ENCODE peak calls at places on chromosomes 13 and 19, in five cellular contexts. W, D, Q, S and G are unnamed samples.

GRCh38 chr13:112063807-112064206 is 3.1 kb upstream of the SOX1 start:
- DNase-seq in W (no peak), D (no peak), Q (no peak), S (no peak), G (no peak)

GRCh38 chr19:44722131-44723121 is 23.5 kb downstream of the CEACAM16 start:
- DNase-seq in D (peak; percentile 78), Q (no peak), W (peak; percentile 52), S (no peak), G (peak; percentile 85)

GRCh38 chr19:15304140-15304705 is 28.1 kb downstream of the BRD4 start:
- DNase-seq in W (peak; percentile 58), Q (no peak), D (no peak), S (no peak), G (no peak)

GRCh38 chr13:84481958-84482357 is 599.7 kb upstream of the SLITRK1 start:
- DNase-seq in W (no peak), Q (peak; percentile 64), S (no peak), D (no peak), G (no peak)

GRCh38 chr13:36548129-36548528 is 115.8 kb downstream of the CCNA1 start:
- DNase-seq in Q (no peak), D (no peak), S (no peak), W (no peak), G (no peak)

GRCh38 chr19:17530586-17530985 is 19.1 kb downstream of the PGLS start:
- DNase-seq in S (no peak), W (peak; percentile 32), Q (no peak), D (no peak), G (no peak)

GRCh38 chr13:89565711-89566110 is 1781.8 kb upstream of the MIR17HG start:
- DNase-seq in D (no peak), Q (no peak), W (no peak), S (no peak), G (no peak)

GRCh38 chr19:46639356-46640061 is 3.5 kb upstream of the GNG8 start:
- DNase-seq in W (peak; percentile 91), S (no peak), Q (peak; percentile 81), D (no peak), G (peak; percentile 41)

GRCh38 chr19:7852851-7853759 is 21.1 kb downstream of the PRR36 start:
- DNase-seq in W (peak; percentile 84), D (peak; percentile 73), S (no peak), Q (peak; percentile 70), G (peak; percentile 85)

GRCh38 chr13:34672631-34673030 is 269.4 kb upstream of the NBEA start:
- DNase-seq in D (no peak), S (no peak), W (no peak), Q (peak; percentile 40), G (no peak)

GRCh38 chr13:41028051-41028450 is 8.9 kb upstream of the ELF1 start:
- DNase-seq in S (no peak), D (no peak), W (no peak), Q (peak; percentile 47), G (no peak)

GRCh38 chr19:39126593-39127187 is 1.1 kb downstream of the PAK4 start:
- DNase-seq in W (peak; percentile 71), Q (peak; percentile 72), D (no peak), S (peak; percentile 67), G (no peak)

GRCh38 chr13:101612736-101613135 is 160.3 kb downstream of the ITGBL1 start:
- DNase-seq in Q (peak; percentile 31), W (peak; percentile 24), S (no peak), D (no peak), G (no peak)

GRCh38 chr13:37009692-37010091 is 9.1 kb downstream of the EXOSC8 start:
- DNase-seq in D (no peak), Q (no peak), W (no peak), S (no peak), G (no peak)

GRCh38 chr13:24221007-24221406 is 60.5 kb downstream of the SPATA13 start:
- DNase-seq in W (no peak), S (no peak), D (no peak), Q (no peak), G (no peak)

GRCh38 chr19:40982594-40983101 is 8.4 kb upstream of the CYP2B6 start:
- DNase-seq in W (no peak), S (no peak), D (no peak), Q (peak; percentile 55), G (no peak)

GRCh38 chr13:53336441-53337160 is 308.0 kb downstream of the OLFM4 start:
- DNase-seq in D (no peak), Q (no peak), S (no peak), W (no peak), G (no peak)

GRCh38 chr13:38535271-38535670 is 151.6 kb upstream of the FREM2 start:
- DNase-seq in S (no peak), W (no peak), Q (no peak), D (no peak), G (no peak)

GRCh38 chr19:6590458-6591319 is at the start of gene CD70:
- DNase-seq in W (peak; percentile 60), Q (peak; percentile 38), D (peak; percentile 91), S (no peak), G (peak; percentile 98)

GRCh38 chr19:48400018-48400742 is 6.7 kb downstream of the GRIN2D start:
- DNase-seq in W (peak; percentile 86), Q (peak; percentile 95), D (no peak), S (no peak), G (no peak)

GRCh38 chr13:23411220-23411619 is 22.3 kb downstream of the SACS start:
- DNase-seq in S (no peak), W (no peak), Q (no peak), D (no peak), G (no peak)

GRCh38 chr19:5805465-5806132 is 732 bp downstream of the NRTN start:
- DNase-seq in Q (peak; percentile 71), W (peak; percentile 87), D (no peak), S (no peak), G (no peak)

GRCh38 chr19:41691268-41691970 is 3.3 kb upstream of the CEACAM7 start:
- DNase-seq in D (no peak), S (no peak), W (no peak), Q (peak; percentile 36), G (peak; percentile 29)

GRCh38 chr19:40033989-40034560 is 22.0 kb downstream of the ZNF780B start:
- DNase-seq in D (no peak), S (no peak), W (no peak), Q (no peak), G (no peak)

GRCh38 chr13:43390582-43390981 is 367.2 kb downstream of the DNAJC15 start:
- DNase-seq in S (no peak), D (no peak), W (no peak), Q (no peak), G (peak; percentile 44)

GRCh38 chr19:47405854-47406417 is 13.4 kb downstream of the MEIS3 start:
- DNase-seq in W (no peak), Q (no peak), D (no peak), S (no peak), G (no peak)

GRCh38 chr19:35995655-35995993 is 636 bp downstream of the SDHAF1 start:
- DNase-seq in W (peak; percentile 72), S (no peak), D (peak; percentile 63), Q (peak; percentile 72), G (peak; percentile 76)

GRCh38 chr19:33193269-33193863 is 764 bp upstream of the LRP3 start:
- DNase-seq in S (no peak), W (no peak), Q (no peak), D (no peak), G (no peak)

GRCh38 chr13:20814224-20814910 is 40.6 kb upstream of the EEF1AKMT1 start:
- DNase-seq in W (peak; percentile 92), Q (peak; percentile 93), S (peak; percentile 35), D (no peak), G (no peak)

GRCh38 chr19:29001922-29002247 is 211.1 kb downstream of the UQCRFS1 start:
- DNase-seq in S (no peak), W (no peak), D (no peak), Q (peak; percentile 14), G (no peak)

GRCh38 chr13:98454389-98454881 is 122.5 kb downstream of the STK24 start:
- DNase-seq in S (no peak), W (no peak), Q (peak; percentile 90), D (no peak), G (no peak)

DNA sequence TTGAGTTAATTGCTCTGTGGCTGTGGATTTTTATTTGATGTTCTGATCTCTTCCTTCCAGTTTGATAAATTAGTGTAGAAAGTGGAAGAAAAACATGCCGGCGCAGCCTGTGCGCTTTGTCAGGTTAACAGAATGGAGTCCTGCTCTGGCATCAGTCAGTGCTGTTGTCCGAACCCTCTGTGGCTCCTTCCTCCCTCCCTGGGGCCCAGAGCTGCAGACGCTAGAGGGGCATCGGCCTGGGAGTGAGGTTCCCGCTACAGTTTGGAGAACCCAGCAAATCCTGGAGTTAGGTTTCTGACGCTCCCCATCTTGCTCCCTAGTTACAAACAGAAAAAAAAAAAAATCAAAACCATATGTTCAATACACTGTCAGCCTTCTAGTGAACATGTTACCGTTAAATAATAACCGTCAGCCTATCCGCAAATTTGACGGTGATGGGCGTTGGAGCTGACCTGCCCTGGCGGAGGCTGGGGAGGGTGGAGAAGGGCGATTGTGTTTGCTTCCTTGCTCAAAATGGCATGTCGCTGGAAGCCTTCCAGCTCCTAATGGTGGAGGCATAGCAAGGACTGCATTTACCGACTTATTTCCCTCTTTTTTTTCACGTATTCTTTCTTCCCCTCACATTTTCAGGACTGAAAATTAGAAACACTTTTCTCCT is 13.5 kb downstream of the MBNL2 start:
- DNase-seq in W (peak; percentile 68), Q (no peak), D (no peak), S (no peak), G (no peak)
- H3K4me3 ChIP-seq in W (peak overlapping the region; percentile 3), Q (no peak overlapping the region), D (no peak overlapping the region), S (no peak overlapping the region), G (no peak overlapping the region)

DNA sequence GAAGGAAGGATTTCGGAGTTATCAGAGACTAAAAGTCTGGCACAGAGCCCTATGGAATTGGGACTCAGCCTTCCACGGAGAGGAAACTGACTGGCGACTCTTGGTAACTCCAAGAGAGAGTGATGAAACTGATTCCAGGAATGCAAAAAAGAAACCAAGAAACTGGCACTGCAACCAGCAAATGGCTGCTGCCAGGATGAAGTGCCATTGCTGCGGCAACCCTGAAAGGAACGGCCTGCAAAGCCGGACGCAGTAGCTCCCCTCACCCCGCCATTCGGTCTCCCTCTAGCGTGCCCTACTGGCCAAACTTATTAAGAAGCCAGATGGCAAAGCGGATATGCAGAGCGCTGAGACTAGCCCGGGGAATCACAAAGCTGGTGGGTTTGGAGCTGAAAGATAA is 236.0 kb downstream of the PCDH9 start:
- DNase-seq in S (peak; percentile 35), W (peak; percentile 81), Q (peak; percentile 39), D (no peak), G (peak; percentile 52)
- H3K4me3 ChIP-seq in S (no peak overlapping the region), W (peak overlapping the region; percentile 40), Q (peak overlapping the region; percentile 18), D (no peak overlapping the region), G (no peak overlapping the region)

GRCh38 chr19:1264801-1265610 is 4.1 kb upstream of the CIRBP start:
- DNase-seq in S (no peak), Q (peak; percentile 95), W (peak; percentile 87), D (peak; percentile 86), G (peak; percentile 75)

GRCh38 chr19:1266818-1267440 is 2.2 kb upstream of the CIRBP start:
- DNase-seq in Q (peak; percentile 79), D (peak; percentile 82), S (no peak), W (peak; percentile 91), G (peak; percentile 69)

GRCh38 chr19:1266116-1266817 is 2.9 kb upstream of the CIRBP start:
- DNase-seq in Q (peak; percentile 95), D (peak; percentile 92), S (no peak), W (peak; percentile 95), G (peak; percentile 93)

GRCh38 chr19:1267441-1268391 is 1.4 kb upstream of the CIRBP start:
- DNase-seq in Q (peak; percentile 52), D (no peak), S (no peak), W (peak; percentile 69), G (no peak)

GRCh38 chr19:1265611-1266115 is 3.5 kb upstream of the CIRBP start:
- DNase-seq in S (no peak), W (peak; percentile 88), Q (peak; percentile 97), D (peak; percentile 69), G (no peak)
- H3K4me3 ChIP-seq in S (peak overlapping the region; percentile 38), W (no peak overlapping the region), Q (peak overlapping the region; percentile 76), D (peak overlapping the region; percentile 52), G (peak overlapping the region; percentile 55)

GRCh38 chr19:1908364-1908678 is 3.1 kb downstream of the ADAT3 start:
- DNase-seq in S (no peak), Q (no peak), D (no peak), W (no peak), G (no peak)
- H3K4me3 ChIP-seq in S (peak overlapping the region; percentile 29), Q (no peak overlapping the region), D (no peak overlapping the region), W (no peak overlapping the region), G (no peak overlapping the region)